ENCODE peak calls at places on chromosomes 7 and 10, in ten cellular contexts. One of them, this sample, is unnamed.

GRCh38 chr7:7565746-7566650 is 686 bp upstream of the MIOS start:
- DNase-seq in activated T-helper 9 cell treated with anti-CD3 and anti-CD28 coated beads, Interleukin-2, amount 50 U/mL, for 16 hours: no peak
- DNase-seq in psoas muscle: no peak
- DNase-seq in stimulated activated CD4-positive, alpha-beta T cell treated with anti-CD3 and anti-CD28 coated beads, Interleukin-2, amount 100 ng/mL, for 24 hours: no peak
- DNase-seq in T-helper 2 cell: no peak
- DNase-seq in NCI-H1105: no peak
- DNase-seq in brain microvascular endothelial cell: no peak
- DNase-seq in aorta: no peak
- DNase-seq in EH: no peak
- DNase-seq in neural crest cell: no peak
- DNase-seq in this sample: no peak

GRCh38 chr10:118314882-118315281 is 27.2 kb downstream of the FAM204A start:
- DNase-seq in activated T-helper 9 cell treated with anti-CD3 and anti-CD28 coated beads, Interleukin-2, amount 50 U/mL, for 16 hours: no peak
- DNase-seq in psoas muscle: no peak
- DNase-seq in stimulated activated CD4-positive, alpha-beta T cell treated with anti-CD3 and anti-CD28 coated beads, Interleukin-2, amount 100 ng/mL, for 24 hours: no peak
- DNase-seq in T-helper 2 cell: no peak
- DNase-seq in NCI-H1105: no peak
- DNase-seq in brain microvascular endothelial cell: no peak
- DNase-seq in aorta: no peak
- DNase-seq in EH: no peak
- DNase-seq in neural crest cell: no peak
- DNase-seq in this sample: no peak

GRCh38 chr7:75599244-75599771 is 107.2 kb downstream of the SPDYE5 start:
- DNase-seq in activated T-helper 9 cell treated with anti-CD3 and anti-CD28 coated beads, Interleukin-2, amount 50 U/mL, for 16 hours: no peak
- DNase-seq in psoas muscle: no peak
- DNase-seq in stimulated activated CD4-positive, alpha-beta T cell treated with anti-CD3 and anti-CD28 coated beads, Interleukin-2, amount 100 ng/mL, for 24 hours: no peak
- DNase-seq in T-helper 2 cell: no peak
- DNase-seq in NCI-H1105: peak
- DNase-seq in brain microvascular endothelial cell: no peak
- DNase-seq in aorta: no peak
- DNase-seq in EH: no peak
- DNase-seq in neural crest cell: peak
- DNase-seq in this sample: no peak

GRCh38 chr7:122040147-122040546 is 103.9 kb downstream of the AASS start:
- DNase-seq in activated T-helper 9 cell treated with anti-CD3 and anti-CD28 coated beads, Interleukin-2, amount 50 U/mL, for 16 hours: no peak
- DNase-seq in psoas muscle: no peak
- DNase-seq in stimulated activated CD4-positive, alpha-beta T cell treated with anti-CD3 and anti-CD28 coated beads, Interleukin-2, amount 100 ng/mL, for 24 hours: no peak
- DNase-seq in T-helper 2 cell: no peak
- DNase-seq in NCI-H1105: no peak
- DNase-seq in brain microvascular endothelial cell: no peak
- DNase-seq in aorta: no peak
- DNase-seq in EH: no peak
- DNase-seq in neural crest cell: no peak
- DNase-seq in this sample: no peak

GRCh38 chr7:330554-331230 is 40.7 kb downstream of the FOXL3 start:
- DNase-seq in activated T-helper 9 cell treated with anti-CD3 and anti-CD28 coated beads, Interleukin-2, amount 50 U/mL, for 16 hours: no peak
- DNase-seq in psoas muscle: peak
- DNase-seq in stimulated activated CD4-positive, alpha-beta T cell treated with anti-CD3 and anti-CD28 coated beads, Interleukin-2, amount 100 ng/mL, for 24 hours: no peak
- DNase-seq in T-helper 2 cell: no peak
- DNase-seq in NCI-H1105: no peak
- DNase-seq in brain microvascular endothelial cell: no peak
- DNase-seq in aorta: no peak
- DNase-seq in EH: no peak
- DNase-seq in neural crest cell: no peak
- DNase-seq in this sample: no peak

GRCh38 chr10:100370561-100370975 is 23.5 kb downstream of the SCD start:
- DNase-seq in activated T-helper 9 cell treated with anti-CD3 and anti-CD28 coated beads, Interleukin-2, amount 50 U/mL, for 16 hours: no peak
- DNase-seq in psoas muscle: peak
- DNase-seq in stimulated activated CD4-positive, alpha-beta T cell treated with anti-CD3 and anti-CD28 coated beads, Interleukin-2, amount 100 ng/mL, for 24 hours: no peak
- DNase-seq in T-helper 2 cell: no peak
- DNase-seq in NCI-H1105: no peak
- DNase-seq in brain microvascular endothelial cell: no peak
- DNase-seq in aorta: peak
- DNase-seq in EH: peak
- DNase-seq in neural crest cell: no peak
- DNase-seq in this sample: no peak

GRCh38 chr10:58955615-58956014 is 220.8 kb upstream of the PHYHIPL start:
- DNase-seq in activated T-helper 9 cell treated with anti-CD3 and anti-CD28 coated beads, Interleukin-2, amount 50 U/mL, for 16 hours: no peak
- DNase-seq in psoas muscle: no peak
- DNase-seq in stimulated activated CD4-positive, alpha-beta T cell treated with anti-CD3 and anti-CD28 coated beads, Interleukin-2, amount 100 ng/mL, for 24 hours: no peak
- DNase-seq in T-helper 2 cell: no peak
- DNase-seq in NCI-H1105: no peak
- DNase-seq in brain microvascular endothelial cell: no peak
- DNase-seq in aorta: no peak
- DNase-seq in EH: no peak
- DNase-seq in neural crest cell: no peak
- DNase-seq in this sample: no peak

GRCh38 chr10:92366412-92367021 is 75.5 kb downstream of the MARCHF5 start:
- DNase-seq in activated T-helper 9 cell treated with anti-CD3 and anti-CD28 coated beads, Interleukin-2, amount 50 U/mL, for 16 hours: no peak
- DNase-seq in psoas muscle: no peak
- DNase-seq in stimulated activated CD4-positive, alpha-beta T cell treated with anti-CD3 and anti-CD28 coated beads, Interleukin-2, amount 100 ng/mL, for 24 hours: no peak
- DNase-seq in T-helper 2 cell: no peak
- DNase-seq in NCI-H1105: no peak
- DNase-seq in brain microvascular endothelial cell: no peak
- DNase-seq in aorta: no peak
- DNase-seq in EH: no peak
- DNase-seq in neural crest cell: no peak
- DNase-seq in this sample: no peak

GRCh38 chr10:70166394-70166793 is 3.9 kb downstream of the SAR1A start:
- DNase-seq in activated T-helper 9 cell treated with anti-CD3 and anti-CD28 coated beads, Interleukin-2, amount 50 U/mL, for 16 hours: no peak
- DNase-seq in psoas muscle: no peak
- DNase-seq in stimulated activated CD4-positive, alpha-beta T cell treated with anti-CD3 and anti-CD28 coated beads, Interleukin-2, amount 100 ng/mL, for 24 hours: no peak
- DNase-seq in T-helper 2 cell: no peak
- DNase-seq in NCI-H1105: no peak
- DNase-seq in brain microvascular endothelial cell: no peak
- DNase-seq in aorta: no peak
- DNase-seq in EH: no peak
- DNase-seq in neural crest cell: no peak
- DNase-seq in this sample: no peak

GRCh38 chr10:71522438-71523144 is 125.9 kb downstream of the CDH23 start:
- DNase-seq in activated T-helper 9 cell treated with anti-CD3 and anti-CD28 coated beads, Interleukin-2, amount 50 U/mL, for 16 hours: no peak
- DNase-seq in psoas muscle: no peak
- DNase-seq in stimulated activated CD4-positive, alpha-beta T cell treated with anti-CD3 and anti-CD28 coated beads, Interleukin-2, amount 100 ng/mL, for 24 hours: no peak
- DNase-seq in T-helper 2 cell: no peak
- DNase-seq in NCI-H1105: no peak
- DNase-seq in brain microvascular endothelial cell: no peak
- DNase-seq in aorta: no peak
- DNase-seq in EH: no peak
- DNase-seq in neural crest cell: no peak
- DNase-seq in this sample: no peak

GRCh38 chr10:43392757-43393156 is 16.2 kb downstream of the HNRNPF start:
- DNase-seq in activated T-helper 9 cell treated with anti-CD3 and anti-CD28 coated beads, Interleukin-2, amount 50 U/mL, for 16 hours: no peak
- DNase-seq in psoas muscle: no peak
- DNase-seq in stimulated activated CD4-positive, alpha-beta T cell treated with anti-CD3 and anti-CD28 coated beads, Interleukin-2, amount 100 ng/mL, for 24 hours: no peak
- DNase-seq in T-helper 2 cell: no peak
- DNase-seq in NCI-H1105: no peak
- DNase-seq in brain microvascular endothelial cell: no peak
- DNase-seq in aorta: peak
- DNase-seq in EH: no peak
- DNase-seq in neural crest cell: no peak
- DNase-seq in this sample: no peak

GRCh38 chr7:31487071-31487470 is 26.8 kb upstream of the ITPRID1 start:
- DNase-seq in activated T-helper 9 cell treated with anti-CD3 and anti-CD28 coated beads, Interleukin-2, amount 50 U/mL, for 16 hours: no peak
- DNase-seq in psoas muscle: no peak
- DNase-seq in stimulated activated CD4-positive, alpha-beta T cell treated with anti-CD3 and anti-CD28 coated beads, Interleukin-2, amount 100 ng/mL, for 24 hours: no peak
- DNase-seq in T-helper 2 cell: no peak
- DNase-seq in NCI-H1105: no peak
- DNase-seq in brain microvascular endothelial cell: no peak
- DNase-seq in aorta: no peak
- DNase-seq in EH: no peak
- DNase-seq in neural crest cell: no peak
- DNase-seq in this sample: no peak

GRCh38 chr10:29862926-29863614 is 196.3 kb downstream of the JCAD start:
- DNase-seq in activated T-helper 9 cell treated with anti-CD3 and anti-CD28 coated beads, Interleukin-2, amount 50 U/mL, for 16 hours: no peak
- DNase-seq in psoas muscle: no peak
- DNase-seq in stimulated activated CD4-positive, alpha-beta T cell treated with anti-CD3 and anti-CD28 coated beads, Interleukin-2, amount 100 ng/mL, for 24 hours: no peak
- DNase-seq in T-helper 2 cell: no peak
- DNase-seq in NCI-H1105: no peak
- DNase-seq in brain microvascular endothelial cell: peak
- DNase-seq in aorta: no peak
- DNase-seq in EH: peak
- DNase-seq in neural crest cell: no peak
- DNase-seq in this sample: peak

GRCh38 chr10:27319752-27320561 is 79.4 kb upstream of the ACBD5 start:
- DNase-seq in activated T-helper 9 cell treated with anti-CD3 and anti-CD28 coated beads, Interleukin-2, amount 50 U/mL, for 16 hours: no peak
- DNase-seq in psoas muscle: peak
- DNase-seq in stimulated activated CD4-positive, alpha-beta T cell treated with anti-CD3 and anti-CD28 coated beads, Interleukin-2, amount 100 ng/mL, for 24 hours: peak
- DNase-seq in T-helper 2 cell: no peak
- DNase-seq in NCI-H1105: no peak
- DNase-seq in brain microvascular endothelial cell: peak
- DNase-seq in aorta: peak
- DNase-seq in EH: peak
- DNase-seq in neural crest cell: no peak
- DNase-seq in this sample: peak

GRCh38 chr7:158811461-158811860 is 17.8 kb downstream of the ESYT2 start:
- DNase-seq in activated T-helper 9 cell treated with anti-CD3 and anti-CD28 coated beads, Interleukin-2, amount 50 U/mL, for 16 hours: peak
- DNase-seq in psoas muscle: peak
- DNase-seq in stimulated activated CD4-positive, alpha-beta T cell treated with anti-CD3 and anti-CD28 coated beads, Interleukin-2, amount 100 ng/mL, for 24 hours: peak
- DNase-seq in T-helper 2 cell: no peak
- DNase-seq in NCI-H1105: no peak
- DNase-seq in brain microvascular endothelial cell: peak
- DNase-seq in aorta: no peak
- DNase-seq in EH: peak
- DNase-seq in neural crest cell: no peak
- DNase-seq in this sample: peak

GRCh38 chr7:91550931-91551330 is 286.7 kb downstream of the FZD1 start:
- DNase-seq in activated T-helper 9 cell treated with anti-CD3 and anti-CD28 coated beads, Interleukin-2, amount 50 U/mL, for 16 hours: no peak
- DNase-seq in psoas muscle: no peak
- DNase-seq in stimulated activated CD4-positive, alpha-beta T cell treated with anti-CD3 and anti-CD28 coated beads, Interleukin-2, amount 100 ng/mL, for 24 hours: no peak
- DNase-seq in T-helper 2 cell: no peak
- DNase-seq in NCI-H1105: no peak
- DNase-seq in brain microvascular endothelial cell: no peak
- DNase-seq in aorta: no peak
- DNase-seq in EH: no peak
- DNase-seq in neural crest cell: no peak
- DNase-seq in this sample: no peak

GRCh38 chr7:82221152-82221674 is 222.4 kb downstream of the CACNA2D1 start:
- DNase-seq in activated T-helper 9 cell treated with anti-CD3 and anti-CD28 coated beads, Interleukin-2, amount 50 U/mL, for 16 hours: no peak
- DNase-seq in psoas muscle: no peak
- DNase-seq in stimulated activated CD4-positive, alpha-beta T cell treated with anti-CD3 and anti-CD28 coated beads, Interleukin-2, amount 100 ng/mL, for 24 hours: no peak
- DNase-seq in T-helper 2 cell: no peak
- DNase-seq in NCI-H1105: no peak
- DNase-seq in brain microvascular endothelial cell: no peak
- DNase-seq in aorta: no peak
- DNase-seq in EH: no peak
- DNase-seq in neural crest cell: no peak
- DNase-seq in this sample: peak

GRCh38 chr10:18439601-18440000 is 211.8 kb downstream of the NSUN6 start:
- DNase-seq in activated T-helper 9 cell treated with anti-CD3 and anti-CD28 coated beads, Interleukin-2, amount 50 U/mL, for 16 hours: no peak
- DNase-seq in psoas muscle: no peak
- DNase-seq in stimulated activated CD4-positive, alpha-beta T cell treated with anti-CD3 and anti-CD28 coated beads, Interleukin-2, amount 100 ng/mL, for 24 hours: no peak
- DNase-seq in T-helper 2 cell: no peak
- DNase-seq in NCI-H1105: no peak
- DNase-seq in brain microvascular endothelial cell: no peak
- DNase-seq in aorta: no peak
- DNase-seq in EH: no peak
- DNase-seq in neural crest cell: no peak
- DNase-seq in this sample: no peak

GRCh38 chr10:15305634-15306033 is 65.5 kb downstream of the FAM171A1 start:
- DNase-seq in activated T-helper 9 cell treated with anti-CD3 and anti-CD28 coated beads, Interleukin-2, amount 50 U/mL, for 16 hours: no peak
- DNase-seq in psoas muscle: no peak
- DNase-seq in stimulated activated CD4-positive, alpha-beta T cell treated with anti-CD3 and anti-CD28 coated beads, Interleukin-2, amount 100 ng/mL, for 24 hours: no peak
- DNase-seq in T-helper 2 cell: no peak
- DNase-seq in NCI-H1105: no peak
- DNase-seq in brain microvascular endothelial cell: no peak
- DNase-seq in aorta: no peak
- DNase-seq in EH: no peak
- DNase-seq in neural crest cell: no peak
- DNase-seq in this sample: no peak

GRCh38 chr7:80896856-80897598 is 21.8 kb downstream of the SEMA3C start:
- DNase-seq in activated T-helper 9 cell treated with anti-CD3 and anti-CD28 coated beads, Interleukin-2, amount 50 U/mL, for 16 hours: no peak
- DNase-seq in psoas muscle: no peak
- DNase-seq in stimulated activated CD4-positive, alpha-beta T cell treated with anti-CD3 and anti-CD28 coated beads, Interleukin-2, amount 100 ng/mL, for 24 hours: no peak
- DNase-seq in T-helper 2 cell: no peak
- DNase-seq in NCI-H1105: no peak
- DNase-seq in brain microvascular endothelial cell: no peak
- DNase-seq in aorta: no peak
- DNase-seq in EH: peak
- DNase-seq in neural crest cell: no peak
- DNase-seq in this sample: no peak

GRCh38 chr7:1912472-1913289 is 242.6 kb downstream of the ELFN1 start:
- DNase-seq in activated T-helper 9 cell treated with anti-CD3 and anti-CD28 coated beads, Interleukin-2, amount 50 U/mL, for 16 hours: no peak
- DNase-seq in psoas muscle: peak
- DNase-seq in stimulated activated CD4-positive, alpha-beta T cell treated with anti-CD3 and anti-CD28 coated beads, Interleukin-2, amount 100 ng/mL, for 24 hours: no peak
- DNase-seq in T-helper 2 cell: no peak
- DNase-seq in NCI-H1105: no peak
- DNase-seq in brain microvascular endothelial cell: peak
- DNase-seq in aorta: peak
- DNase-seq in EH: peak
- DNase-seq in neural crest cell: no peak
- DNase-seq in this sample: peak

GRCh38 chr7:91947948-91948347 is 7.3 kb downstream of the AKAP9 start:
- DNase-seq in activated T-helper 9 cell treated with anti-CD3 and anti-CD28 coated beads, Interleukin-2, amount 50 U/mL, for 16 hours: no peak
- DNase-seq in psoas muscle: no peak
- DNase-seq in stimulated activated CD4-positive, alpha-beta T cell treated with anti-CD3 and anti-CD28 coated beads, Interleukin-2, amount 100 ng/mL, for 24 hours: no peak
- DNase-seq in T-helper 2 cell: no peak
- DNase-seq in NCI-H1105: no peak
- DNase-seq in brain microvascular endothelial cell: no peak
- DNase-seq in aorta: no peak
- DNase-seq in EH: no peak
- DNase-seq in neural crest cell: no peak
- DNase-seq in this sample: no peak

GRCh38 chr10:6119423-6119822 is 30.6 kb downstream of the RBM17 start:
- DNase-seq in activated T-helper 9 cell treated with anti-CD3 and anti-CD28 coated beads, Interleukin-2, amount 50 U/mL, for 16 hours: no peak
- DNase-seq in psoas muscle: no peak
- DNase-seq in stimulated activated CD4-positive, alpha-beta T cell treated with anti-CD3 and anti-CD28 coated beads, Interleukin-2, amount 100 ng/mL, for 24 hours: no peak
- DNase-seq in T-helper 2 cell: no peak
- DNase-seq in NCI-H1105: no peak
- DNase-seq in brain microvascular endothelial cell: no peak
- DNase-seq in aorta: no peak
- DNase-seq in EH: no peak
- DNase-seq in neural crest cell: no peak
- DNase-seq in this sample: no peak

GRCh38 chr7:38169862-38170261 is 8.2 kb upstream of the STARD3NL start:
- DNase-seq in activated T-helper 9 cell treated with anti-CD3 and anti-CD28 coated beads, Interleukin-2, amount 50 U/mL, for 16 hours: no peak
- DNase-seq in psoas muscle: no peak
- DNase-seq in stimulated activated CD4-positive, alpha-beta T cell treated with anti-CD3 and anti-CD28 coated beads, Interleukin-2, amount 100 ng/mL, for 24 hours: no peak
- DNase-seq in T-helper 2 cell: no peak
- DNase-seq in NCI-H1105: no peak
- DNase-seq in brain microvascular endothelial cell: peak
- DNase-seq in aorta: peak
- DNase-seq in EH: peak
- DNase-seq in neural crest cell: no peak
- DNase-seq in this sample: peak

GRCh38 chr10:70117646-70118045 is 15.0 kb downstream of the AIFM2 start:
- DNase-seq in activated T-helper 9 cell treated with anti-CD3 and anti-CD28 coated beads, Interleukin-2, amount 50 U/mL, for 16 hours: no peak
- DNase-seq in psoas muscle: no peak
- DNase-seq in stimulated activated CD4-positive, alpha-beta T cell treated with anti-CD3 and anti-CD28 coated beads, Interleukin-2, amount 100 ng/mL, for 24 hours: no peak
- DNase-seq in T-helper 2 cell: no peak
- DNase-seq in NCI-H1105: no peak
- DNase-seq in brain microvascular endothelial cell: no peak
- DNase-seq in aorta: no peak
- DNase-seq in EH: no peak
- DNase-seq in neural crest cell: no peak
- DNase-seq in this sample: no peak

GRCh38 chr10:70589762-70590662 is 12.5 kb downstream of the PRF1 start:
- DNase-seq in activated T-helper 9 cell treated with anti-CD3 and anti-CD28 coated beads, Interleukin-2, amount 50 U/mL, for 16 hours: no peak
- DNase-seq in psoas muscle: no peak
- DNase-seq in stimulated activated CD4-positive, alpha-beta T cell treated with anti-CD3 and anti-CD28 coated beads, Interleukin-2, amount 100 ng/mL, for 24 hours: peak
- DNase-seq in T-helper 2 cell: no peak
- DNase-seq in NCI-H1105: no peak
- DNase-seq in brain microvascular endothelial cell: no peak
- DNase-seq in aorta: no peak
- DNase-seq in EH: peak
- DNase-seq in neural crest cell: no peak
- DNase-seq in this sample: peak

GRCh38 chr10:78394050-78394449 is 360.4 kb downstream of the RPS24 start:
- DNase-seq in activated T-helper 9 cell treated with anti-CD3 and anti-CD28 coated beads, Interleukin-2, amount 50 U/mL, for 16 hours: no peak
- DNase-seq in psoas muscle: no peak
- DNase-seq in stimulated activated CD4-positive, alpha-beta T cell treated with anti-CD3 and anti-CD28 coated beads, Interleukin-2, amount 100 ng/mL, for 24 hours: no peak
- DNase-seq in T-helper 2 cell: no peak
- DNase-seq in NCI-H1105: no peak
- DNase-seq in brain microvascular endothelial cell: no peak
- DNase-seq in aorta: no peak
- DNase-seq in EH: no peak
- DNase-seq in neural crest cell: no peak
- DNase-seq in this sample: no peak

GRCh38 chr7:47461161-47461560 is 120.8 kb downstream of the TNS3 start:
- DNase-seq in activated T-helper 9 cell treated with anti-CD3 and anti-CD28 coated beads, Interleukin-2, amount 50 U/mL, for 16 hours: no peak
- DNase-seq in psoas muscle: peak
- DNase-seq in stimulated activated CD4-positive, alpha-beta T cell treated with anti-CD3 and anti-CD28 coated beads, Interleukin-2, amount 100 ng/mL, for 24 hours: no peak
- DNase-seq in T-helper 2 cell: no peak
- DNase-seq in NCI-H1105: no peak
- DNase-seq in brain microvascular endothelial cell: peak
- DNase-seq in aorta: peak
- DNase-seq in EH: peak
- DNase-seq in neural crest cell: no peak
- DNase-seq in this sample: peak